ENCODE peak calls at places on chromosomes 1 and 21, in six cellular contexts. E is skeletal muscle cell; D is T follicular helper cell; U is iPS-NIHi11; M is cardiac muscle cell; B is stimulated activated CD8-positive, alpha-beta memory T cell treated with anti-CD3 and anti-CD28 coated beads, Interleukin-4, amount 100 ng/mL, for 24 hours. N is an unnamed sample.
A peak's percentile ranks its signal among the peaks of the same experiment; 100 is the strongest.

GRCh38 chr1:204041232-204041767 is 31.6 kb upstream of the SOX13 start:
- DNase-seq in E (no peak), B (no peak), D (no peak), U (no peak), M (no peak), N (no peak)

GRCh38 chr1:167819849-167820683 is 93.9 kb downstream of the ADCY10 start:
- DNase-seq in E (peak; percentile 74), M (peak; percentile 94), U (peak; percentile 99), B (no peak), D (no peak), N (peak; percentile 84)

GRCh38 chr21:44437371-44437695 is 18.0 kb upstream of the LRRC3 start:
- DNase-seq in D (no peak), M (no peak), E (no peak), B (no peak), U (peak; percentile 6), N (no peak)

GRCh38 chr1:234676103-234676594 is 66.2 kb upstream of the IRF2BP2 start:
- DNase-seq in M (peak; percentile 88), U (peak; percentile 88), E (peak; percentile 35), D (peak; percentile 43), B (peak; percentile 43), N (peak; percentile 82)

GRCh38 chr1:109790735-109791494 is 27.2 kb upstream of the EPS8L3 start:
- DNase-seq in E (no peak), M (peak; percentile 91), D (peak; percentile 62), U (peak; percentile 62), B (peak; percentile 69), N (peak; percentile 34)

GRCh38 chr1:54652172-54652571 is 10.6 kb downstream of the MROH7 start:
- DNase-seq in B (no peak), M (no peak), U (no peak), E (no peak), D (no peak), N (no peak)

GRCh38 chr1:62433861-62434611 is 2.8 kb upstream of the USP1 start:
- DNase-seq in D (no peak), E (no peak), B (no peak), U (no peak), M (no peak), N (no peak)

GRCh38 chr1:111251570-111251969 is 24.1 kb downstream of the CHI3L2 start:
- DNase-seq in E (no peak), M (no peak), D (no peak), U (no peak), B (no peak), N (no peak)

GRCh38 chr1:33349778-33350610 is 29.1 kb upstream of the A3GALT2 start:
- DNase-seq in D (peak; percentile 67), E (no peak), U (peak; percentile 97), M (peak; percentile 88), B (peak; percentile 65), N (peak; percentile 94)

GRCh38 chr21:33286600-33287456 is 20.7 kb downstream of the IL10RB start:
- DNase-seq in U (no peak), M (peak; percentile 87), B (no peak), D (no peak), E (peak; percentile 40), N (no peak)

GRCh38 chr1:110300412-110300811 is 38.8 kb upstream of the RBM15 start:
- DNase-seq in B (no peak), D (no peak), U (no peak), M (no peak), E (no peak), N (no peak)

GRCh38 chr21:34938079-34938764 is 110.9 kb downstream of the RUNX1 start:
- DNase-seq in M (peak; percentile 19), D (no peak), B (no peak), U (no peak), E (no peak), N (no peak)

GRCh38 chr1:189606047-189606446 is 871.6 kb downstream of the BRINP3 start:
- DNase-seq in D (no peak), E (no peak), U (no peak), B (no peak), M (no peak), N (no peak)

GRCh38 chr1:100494393-100495084 is 43.4 kb upstream of the GPR88 start:
- DNase-seq in D (no peak), M (no peak), E (no peak), B (no peak), U (no peak), N (no peak)

GRCh38 chr1:34784751-34785221 is 3.8 kb downstream of the GJB3 start:
- DNase-seq in D (no peak), U (no peak), M (no peak), E (no peak), B (no peak), N (no peak)